ENCODE peak calls at places on chromosomes 13 and 19, in seven cellular contexts. One of them, this sample, is unnamed.
A peak's percentile ranks its signal among the peaks of the same experiment; 100 is the strongest.

GRCh38 chr19:1533510-1534150 is 9.8 kb downstream of the PLK5 start:
- DNase-seq in cardiac muscle cell: no peak
- DNase-seq in pancreas: no peak
- DNase-seq in SJSA1: no peak
- DNase-seq in lower lobe of right lung: no peak
- DNase-seq in psoas muscle: no peak
- DNase-seq in endodermal cell: no peak
- DNase-seq in this sample: no peak

GRCh38 chr13:26749285-26749684 is 11.3 kb downstream of the GPR12 start:
- DNase-seq in lower lobe of right lung: no peak
- DNase-seq in cardiac muscle cell: no peak
- DNase-seq in endodermal cell: peak; percentile 72
- DNase-seq in SJSA1: no peak
- DNase-seq in psoas muscle: no peak
- DNase-seq in pancreas: no peak
- DNase-seq in this sample: no peak

GRCh38 chr13:28429685-28430290 is 65.1 kb downstream of the FLT1 start:
- DNase-seq in SJSA1: no peak
- DNase-seq in psoas muscle: no peak
- DNase-seq in pancreas: no peak
- DNase-seq in lower lobe of right lung: no peak
- DNase-seq in cardiac muscle cell: no peak
- DNase-seq in endodermal cell: peak; percentile 86
- DNase-seq in this sample: no peak

GRCh38 chr13:112671359-112671758 is 18.5 kb upstream of the ATP11A start:
- DNase-seq in psoas muscle: no peak
- DNase-seq in endodermal cell: peak; percentile 36
- DNase-seq in lower lobe of right lung: peak; percentile 32
- DNase-seq in pancreas: no peak
- DNase-seq in SJSA1: no peak
- DNase-seq in cardiac muscle cell: no peak
- DNase-seq in this sample: no peak

GRCh38 chr19:40489882-40490230 is 23.1 kb downstream of the SPTBN4 start:
- DNase-seq in SJSA1: no peak
- DNase-seq in pancreas: no peak
- DNase-seq in cardiac muscle cell: no peak
- DNase-seq in psoas muscle: no peak
- DNase-seq in lower lobe of right lung: no peak
- DNase-seq in endodermal cell: no peak
- DNase-seq in this sample: no peak

GRCh38 chr13:93248627-93249047 is 22.0 kb downstream of the GPC6 start:
- DNase-seq in cardiac muscle cell: peak; percentile 71
- DNase-seq in lower lobe of right lung: peak; percentile 68
- DNase-seq in pancreas: peak; percentile 77
- DNase-seq in endodermal cell: peak; percentile 83
- DNase-seq in psoas muscle: no peak
- DNase-seq in SJSA1: no peak
- DNase-seq in this sample: no peak

GRCh38 chr19:42132851-42133528 is 744 bp upstream of the POU2F2 start:
- DNase-seq in endodermal cell: peak; percentile 95
- DNase-seq in SJSA1: peak; percentile 58
- DNase-seq in cardiac muscle cell: peak; percentile 70
- DNase-seq in pancreas: peak; percentile 96
- DNase-seq in psoas muscle: peak; percentile 68
- DNase-seq in lower lobe of right lung: peak; percentile 77
- DNase-seq in this sample: peak; percentile 76

GRCh38 chr19:45376045-45376724 is 5.8 kb upstream of the ERCC2 start:
- DNase-seq in psoas muscle: peak; percentile 55
- DNase-seq in pancreas: no peak
- DNase-seq in SJSA1: peak; percentile 95
- DNase-seq in lower lobe of right lung: no peak
- DNase-seq in cardiac muscle cell: peak; percentile 54
- DNase-seq in endodermal cell: peak; percentile 84
- DNase-seq in this sample: no peak

GRCh38 chr19:40229484-40229883 is 3.0 kb upstream of the CCNP start:
- DNase-seq in SJSA1: no peak
- DNase-seq in psoas muscle: no peak
- DNase-seq in pancreas: no peak
- DNase-seq in lower lobe of right lung: no peak
- DNase-seq in cardiac muscle cell: no peak
- DNase-seq in endodermal cell: no peak
- DNase-seq in this sample: no peak

GRCh38 chr13:98189841-98190505 is 12.9 kb upstream of the RNF113B start:
- DNase-seq in psoas muscle: no peak
- DNase-seq in cardiac muscle cell: no peak
- DNase-seq in SJSA1: no peak
- DNase-seq in endodermal cell: no peak
- DNase-seq in lower lobe of right lung: no peak
- DNase-seq in pancreas: no peak
- DNase-seq in this sample: no peak

GRCh38 chr13:48144413-48145035 is 49.6 kb upstream of the MED4 start:
- DNase-seq in pancreas: no peak
- DNase-seq in SJSA1: no peak
- DNase-seq in lower lobe of right lung: peak; percentile 63
- DNase-seq in psoas muscle: no peak
- DNase-seq in endodermal cell: no peak
- DNase-seq in cardiac muscle cell: no peak
- DNase-seq in this sample: no peak

GRCh38 chr19:9757544-9758501 is 10.7 kb downstream of the ZNF846 start:
- DNase-seq in pancreas: no peak
- DNase-seq in lower lobe of right lung: no peak
- DNase-seq in psoas muscle: no peak
- DNase-seq in cardiac muscle cell: no peak
- DNase-seq in endodermal cell: no peak
- DNase-seq in SJSA1: no peak
- DNase-seq in this sample: no peak

GRCh38 chr13:40094056-40094455 is 438.6 kb downstream of the COG6 start:
- DNase-seq in cardiac muscle cell: no peak
- DNase-seq in pancreas: no peak
- DNase-seq in lower lobe of right lung: no peak
- DNase-seq in endodermal cell: no peak
- DNase-seq in psoas muscle: no peak
- DNase-seq in SJSA1: no peak
- DNase-seq in this sample: no peak

GRCh38 chr19:22335716-22336115 is 49.5 kb downstream of the ZNF729 start:
- DNase-seq in psoas muscle: no peak
- DNase-seq in lower lobe of right lung: no peak
- DNase-seq in endodermal cell: no peak
- DNase-seq in SJSA1: peak; percentile 8
- DNase-seq in pancreas: no peak
- DNase-seq in cardiac muscle cell: no peak
- DNase-seq in this sample: no peak

GRCh38 chr13:100112186-100112838 is 23.4 kb downstream of the PCCA start:
- DNase-seq in lower lobe of right lung: no peak
- DNase-seq in SJSA1: no peak
- DNase-seq in pancreas: no peak
- DNase-seq in cardiac muscle cell: no peak
- DNase-seq in endodermal cell: no peak
- DNase-seq in psoas muscle: no peak
- DNase-seq in this sample: no peak
- H3K4me3 ChIP-seq in lower lobe of right lung: no peak overlapping the region
- H3K4me3 ChIP-seq in SJSA1: no peak overlapping the region
- H3K4me3 ChIP-seq in pancreas: no peak overlapping the region
- H3K4me3 ChIP-seq in cardiac muscle cell: no peak overlapping the region
- H3K4me3 ChIP-seq in endodermal cell: no peak overlapping the region
- H3K4me3 ChIP-seq in psoas muscle: no peak overlapping the region
- H3K4me3 ChIP-seq in this sample: no peak overlapping the region

GRCh38 chr13:44268965-44269364 is 104.7 kb upstream of the SERP2 start:
- DNase-seq in SJSA1: no peak
- DNase-seq in cardiac muscle cell: no peak
- DNase-seq in psoas muscle: no peak
- DNase-seq in endodermal cell: no peak
- DNase-seq in pancreas: no peak
- DNase-seq in lower lobe of right lung: no peak
- DNase-seq in this sample: no peak
- H3K27ac ChIP-seq in SJSA1: no peak overlapping the region
- H3K27ac ChIP-seq in cardiac muscle cell: no peak overlapping the region
- H3K27ac ChIP-seq in psoas muscle: peak overlapping the region; percentile 90
- H3K27ac ChIP-seq in endodermal cell: no peak overlapping the region
- H3K27ac ChIP-seq in pancreas: no peak overlapping the region
- H3K27ac ChIP-seq in lower lobe of right lung: no peak overlapping the region
- H3K27ac ChIP-seq in this sample: no peak overlapping the region

DNA sequence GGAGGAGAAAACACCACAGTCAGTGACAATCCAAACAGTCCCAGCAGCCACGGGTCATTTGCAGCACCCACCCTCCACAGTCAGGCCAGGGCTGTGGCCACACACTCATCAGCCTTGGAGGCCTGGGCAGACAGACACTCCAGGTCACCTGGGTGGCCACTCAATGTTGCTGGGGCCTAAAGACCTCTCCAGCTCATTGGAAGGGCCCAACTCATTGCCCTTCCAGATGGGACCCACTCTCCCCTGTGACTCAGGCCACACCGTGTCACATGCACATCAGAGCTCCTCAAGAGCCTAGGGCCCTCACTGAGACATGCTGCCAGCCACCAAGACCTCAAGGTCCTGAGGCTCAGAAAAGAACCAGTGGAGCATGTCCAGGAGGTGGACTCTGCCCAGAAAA is 22.4 kb downstream of the TUBA3C start:
- DNase-seq in SJSA1: no peak
- DNase-seq in lower lobe of right lung: no peak
- DNase-seq in pancreas: no peak
- DNase-seq in cardiac muscle cell: no peak
- DNase-seq in endodermal cell: no peak
- DNase-seq in psoas muscle: no peak
- DNase-seq in this sample: no peak
- H3K9me3 ChIP-seq in SJSA1: no peaks in the 10 kb centered on the region
- H3K9me3 ChIP-seq in lower lobe of right lung: no peaks in the 10 kb centered on the region
- H3K9me3 ChIP-seq in pancreas: no peaks in the 10 kb centered on the region
- H3K9me3 ChIP-seq in cardiac muscle cell: no peaks in the 10 kb centered on the region
- H3K9me3 ChIP-seq in endodermal cell: peaks cover 64% of the 10 kb centered on the region
- H3K9me3 ChIP-seq in psoas muscle: peaks cover 4% of the 10 kb centered on the region
- H3K9me3 ChIP-seq in this sample: no peaks in the 10 kb centered on the region

DNA sequence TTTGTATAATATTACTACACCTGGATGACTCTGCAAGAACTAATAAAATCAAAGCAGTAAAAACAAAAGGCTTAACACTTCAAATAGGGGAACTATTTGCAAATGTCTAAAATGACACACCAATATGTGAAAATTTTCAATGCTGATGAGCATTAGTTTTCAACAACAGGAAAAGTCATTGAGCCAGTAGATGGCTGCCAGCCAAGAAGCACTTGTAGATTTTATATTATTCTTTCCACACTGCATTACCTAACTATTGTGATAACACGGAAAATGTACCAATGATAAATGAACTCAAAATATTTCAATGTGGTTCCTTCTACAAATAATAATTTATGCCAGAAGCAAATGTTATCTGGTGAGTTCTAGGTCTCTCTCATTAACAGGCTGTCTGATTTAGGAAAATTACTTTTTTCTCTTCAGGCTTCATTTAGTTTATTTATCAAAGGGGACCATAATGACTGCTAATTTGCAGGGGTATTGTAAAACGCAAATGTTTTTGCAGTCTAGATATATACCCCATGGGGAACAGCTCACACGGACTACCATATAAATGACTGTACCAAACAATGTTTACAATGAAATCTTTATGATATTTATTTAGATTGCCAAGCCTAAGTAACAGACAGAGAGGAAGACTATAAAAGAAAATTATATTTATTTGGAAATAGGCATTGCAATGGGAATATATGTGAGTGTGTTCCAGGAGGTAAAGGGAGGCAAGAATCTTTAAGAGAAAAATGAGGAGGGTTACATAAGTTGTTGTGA is 407.8 kb downstream of the LIG4 start:
- DNase-seq in psoas muscle: no peak
- DNase-seq in pancreas: no peak
- DNase-seq in endodermal cell: no peak
- DNase-seq in SJSA1: no peak
- DNase-seq in lower lobe of right lung: no peak
- DNase-seq in cardiac muscle cell: no peak
- DNase-seq in this sample: no peak
- H3K4me3 ChIP-seq in psoas muscle: no peak overlapping the region
- H3K4me3 ChIP-seq in pancreas: no peak overlapping the region
- H3K4me3 ChIP-seq in endodermal cell: no peak overlapping the region
- H3K4me3 ChIP-seq in SJSA1: no peak overlapping the region
- H3K4me3 ChIP-seq in lower lobe of right lung: no peak overlapping the region
- H3K4me3 ChIP-seq in cardiac muscle cell: no peak overlapping the region
- H3K4me3 ChIP-seq in this sample: no peak overlapping the region

DNA sequence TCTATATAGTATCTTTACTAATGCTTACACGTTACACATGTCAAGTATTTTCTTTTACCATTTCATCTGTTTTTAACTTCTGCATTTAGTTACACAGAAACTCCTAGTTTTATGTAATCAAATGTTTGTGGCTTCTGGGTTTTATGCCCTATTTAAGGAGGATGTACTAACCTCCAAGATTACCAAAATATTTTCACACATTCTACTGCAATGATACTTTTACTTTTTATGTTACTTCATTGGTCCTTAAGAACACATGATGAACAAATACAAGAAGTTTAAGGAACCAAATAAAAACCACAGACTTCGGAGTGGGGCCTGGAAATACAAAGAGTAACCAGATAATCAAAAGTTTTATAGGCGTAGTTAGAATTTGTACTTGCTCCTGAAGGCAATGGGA is 37.2 kb downstream of the ZC3H13 start:
- DNase-seq in SJSA1: no peak
- DNase-seq in cardiac muscle cell: no peak
- DNase-seq in lower lobe of right lung: no peak
- DNase-seq in pancreas: no peak
- DNase-seq in endodermal cell: no peak
- DNase-seq in psoas muscle: no peak
- DNase-seq in this sample: no peak
- H3K27ac ChIP-seq in SJSA1: no peak overlapping the region
- H3K27ac ChIP-seq in cardiac muscle cell: no peak overlapping the region
- H3K27ac ChIP-seq in lower lobe of right lung: no peak overlapping the region
- H3K27ac ChIP-seq in pancreas: no peak overlapping the region
- H3K27ac ChIP-seq in endodermal cell: no peak overlapping the region
- H3K27ac ChIP-seq in psoas muscle: no peak overlapping the region
- H3K27ac ChIP-seq in this sample: no peak overlapping the region

DNA sequence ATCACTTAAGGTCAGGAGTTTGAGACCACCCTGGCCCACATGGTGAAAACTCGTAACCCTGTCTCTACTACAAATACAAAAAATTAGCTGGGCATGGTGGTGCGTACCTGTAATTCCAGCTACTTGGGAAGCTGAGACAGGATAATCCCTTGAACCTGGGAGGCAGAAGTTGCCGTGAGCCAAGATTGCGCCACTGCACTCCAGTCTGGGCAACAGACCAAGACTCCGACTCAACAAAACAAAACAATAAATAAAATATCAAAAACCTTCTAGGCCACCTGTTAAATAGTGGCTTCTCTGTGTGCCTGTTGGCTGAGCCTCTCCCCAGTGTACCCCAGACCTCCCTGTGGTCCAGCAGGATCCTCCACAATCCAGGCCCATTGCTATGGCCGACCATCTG is 3.3 kb upstream of the PSMD8 start:
- DNase-seq in SJSA1: no peak
- DNase-seq in pancreas: no peak
- DNase-seq in psoas muscle: no peak
- DNase-seq in lower lobe of right lung: no peak
- DNase-seq in cardiac muscle cell: no peak
- DNase-seq in endodermal cell: no peak
- DNase-seq in this sample: no peak
- H3K9me3 ChIP-seq in SJSA1: no peaks in the 10 kb centered on the region
- H3K9me3 ChIP-seq in pancreas: no peaks in the 10 kb centered on the region
- H3K9me3 ChIP-seq in psoas muscle: no peaks in the 10 kb centered on the region
- H3K9me3 ChIP-seq in lower lobe of right lung: no peaks in the 10 kb centered on the region
- H3K9me3 ChIP-seq in cardiac muscle cell: no peaks in the 10 kb centered on the region
- H3K9me3 ChIP-seq in endodermal cell: no peaks in the 10 kb centered on the region
- H3K9me3 ChIP-seq in this sample: no peaks in the 10 kb centered on the region